ENCODE peak calls at places on chromosomes 13 and 19, in seven cellular contexts. P is heart right ventricle, W is breast epithelium, S is neural progenitor cell, U is ovary, Z is pancreas, N is IMR-90. A is an unnamed sample.

GRCh38 chr13:111325941-111326620 is 5.6 kb downstream of the TEX29 start:
- DNase-seq in P (no peak), W (no peak), S (no peak), U (no peak), Z (no peak), N (no peak), A (no peak)

GRCh38 chr19:6616011-6616410 is 25.1 kb upstream of the CD70 start:
- DNase-seq in P (no peak), W (no peak), S (no peak), U (no peak), Z (no peak), N (no peak), A (no peak)

GRCh38 chr19:50465000-50465399 is 11.3 kb upstream of the EMC10 start:
- DNase-seq in P (no peak), W (no peak), S (no peak), U (no peak), Z (no peak), N (no peak), A (no peak)

GRCh38 chr19:40775632-40776022 is 306 bp downstream of the MIA start:
- DNase-seq in P (no peak), W (no peak), S (no peak), U (no peak), Z (no peak), N (no peak), A (no peak)

GRCh38 chr13:114140909-114141255 is 8.5 kb upstream of the RASA3 start:
- DNase-seq in P (no peak), W (no peak), S (no peak), U (no peak), Z (no peak), N (no peak), A (no peak)

GRCh38 chr19:11137542-11138384 is 17.8 kb downstream of the SPC24 start:
- DNase-seq in P (peak; percentile 79), W (peak; percentile 74), S (peak; percentile 97), U (peak; percentile 91), Z (peak; percentile 70), N (peak; percentile 84), A (peak; percentile 89)

GRCh38 chr19:35347171-35347929 is at the start of gene FFAR1:
- DNase-seq in P (no peak), W (no peak), S (no peak), U (peak; percentile 12), Z (no peak), N (no peak), A (no peak)

GRCh38 chr13:112252744-112253590 is 123.2 kb upstream of the SPACA7 start:
- DNase-seq in P (no peak), W (no peak), S (no peak), U (no peak), Z (no peak), N (no peak), A (no peak)

GRCh38 chr13:59774511-59774911 is 389.2 kb downstream of the DIAPH3 start:
- DNase-seq in P (no peak), W (peak; percentile 18), S (peak; percentile 14), U (no peak), Z (no peak), N (peak; percentile 77), A (no peak)

DNA sequence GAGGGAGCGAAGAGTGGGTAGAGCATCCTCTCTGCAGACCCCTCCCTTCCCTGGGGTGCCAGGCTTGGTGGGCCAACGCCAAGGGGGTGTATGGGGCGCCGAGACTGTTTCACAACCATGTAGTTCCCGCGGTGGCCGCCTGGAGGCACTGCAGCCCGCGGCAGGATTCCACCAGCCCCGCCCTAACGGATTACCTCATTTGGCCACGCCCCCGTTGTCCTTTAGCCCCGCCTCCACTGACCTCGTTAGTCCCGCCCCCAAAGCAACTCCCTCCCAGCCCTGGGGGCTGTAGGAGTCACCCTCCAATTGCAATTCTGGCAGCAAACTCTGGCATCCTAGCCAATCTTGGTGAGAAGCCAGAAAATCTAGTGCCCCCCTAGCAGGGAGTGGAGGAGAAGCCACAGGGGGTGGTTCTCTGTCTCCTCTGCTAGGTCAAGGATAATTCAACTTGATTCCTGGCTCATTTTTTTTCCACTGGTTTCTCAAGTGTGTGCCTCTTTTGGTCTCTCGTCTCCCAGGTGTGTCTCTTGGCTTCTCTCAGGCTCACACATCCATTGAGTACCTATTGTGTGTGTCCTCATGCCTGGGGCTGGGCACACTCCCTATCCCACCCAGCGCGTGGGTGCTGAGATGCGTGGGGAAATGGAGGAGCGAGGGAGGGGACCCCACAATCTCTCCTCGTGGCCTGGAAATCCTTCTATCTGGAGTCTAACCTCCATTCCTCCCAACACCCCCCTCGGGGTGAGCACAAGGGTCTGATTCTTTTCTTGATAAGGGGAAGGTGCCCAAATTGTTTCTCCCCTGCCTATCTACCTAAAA is 2.0 kb downstream of the OLFM2 start:
- DNase-seq in P (peak; percentile 80), W (no peak), S (peak; percentile 91), U (peak; percentile 90), Z (peak; percentile 52), N (peak; percentile 69), A (peak; percentile 82)
- TF ChIP-seq CTCF in P (peak; percentile 83), W (peak; percentile 74), S (peak; percentile 97), U (peak; percentile 81), Z (peak; percentile 64), N (peak; percentile 94), A (peak; percentile 60)

DNA sequence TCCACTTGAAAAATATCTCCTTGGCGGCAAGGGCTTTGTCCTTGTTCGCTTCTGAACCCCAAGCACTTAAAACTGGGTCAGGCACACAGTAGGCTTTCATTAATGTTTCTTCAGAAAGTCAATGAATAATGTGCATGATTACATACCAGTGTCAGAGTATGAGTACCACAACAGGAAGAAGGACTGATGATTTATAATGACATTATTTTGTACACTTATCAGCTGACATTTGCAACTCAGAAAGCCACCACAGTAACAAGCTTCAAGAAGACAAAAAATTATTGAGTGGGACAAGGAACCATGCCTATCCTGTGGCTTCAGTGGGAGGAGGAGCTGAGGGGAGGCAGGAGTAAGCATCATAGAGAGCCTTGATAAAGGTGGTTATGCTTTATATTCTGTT is 10.0 kb downstream of the POLR1D start:
- DNase-seq in P (no peak), W (no peak), S (no peak), U (no peak), Z (no peak), N (no peak), A (no peak)
- H3K36me3 ChIP-seq in P (no peaks in the 10 kb centered on the region), W (no peaks in the 10 kb centered on the region), S (no peaks in the 10 kb centered on the region), U (no peaks in the 10 kb centered on the region), Z (no peaks in the 10 kb centered on the region), N (peaks cover 2% of the 10 kb centered on the region), A (no peaks in the 10 kb centered on the region)

GRCh38 chr19:13025819-13026477 is 30.7 kb downstream of the NFIX start:
- DNase-seq in P (no peak), W (no peak), S (no peak), U (no peak), Z (no peak), N (no peak), A (no peak)

GRCh38 chr19:13026478-13026999 is 31.3 kb downstream of the NFIX start:
- DNase-seq in P (no peak), W (no peak), S (no peak), U (no peak), Z (peak; percentile 73), N (peak; percentile 57), A (no peak)

GRCh38 chr19:13024126-13024957 is 29.1 kb downstream of the NFIX start:
- DNase-seq in P (no peak), W (no peak), S (peak; percentile 50), U (no peak), Z (no peak), N (peak; percentile 45), A (peak; percentile 72)

GRCh38 chr19:13023666-13024065 is 28.4 kb downstream of the NFIX start:
- DNase-seq in P (no peak), W (no peak), S (no peak), U (no peak), Z (no peak), N (no peak), A (no peak)

GRCh38 chr19:13024958-13025653 is 29.8 kb downstream of the NFIX start:
- DNase-seq in P (no peak), W (no peak), S (peak; percentile 51), U (peak; percentile 58), Z (no peak), N (no peak), A (peak; percentile 70)
- H3K27ac ChIP-seq in P (peak overlapping the region; percentile 89), W (peak overlapping the region; percentile 95), S (no peak overlapping the region), U (peak overlapping the region; percentile 89), Z (peak overlapping the region; percentile 68), N (peak overlapping the region; percentile 88), A (peak overlapping the region; percentile 99)

GRCh38 chr19:43609872-43610271 is 2.0 kb upstream of the SRRM5 start:
- DNase-seq in P (no peak), W (no peak), S (no peak), U (no peak), Z (no peak), N (no peak), A (no peak)
- TF ChIP-seq CTCF in P (no peak), W (no peak), S (no peak), U (no peak), Z (no peak), N (no peak), A (no peak)

GRCh38 chr19:47490847-47491246 is 6.8 kb upstream of the KPTN start:
- DNase-seq in P (no peak), W (no peak), S (no peak), U (no peak), Z (no peak), N (no peak), A (no peak)

GRCh38 chr19:47490031-47490430 is 6.0 kb upstream of the KPTN start:
- DNase-seq in P (no peak), W (no peak), S (no peak), U (no peak), Z (no peak), N (no peak), A (no peak)

GRCh38 chr19:47491358-47492136 is 7.5 kb upstream of the KPTN start:
- DNase-seq in P (no peak), W (no peak), S (no peak), U (no peak), Z (no peak), N (no peak), A (no peak)

GRCh38 chr19:47487551-47488515 is 3.8 kb upstream of the KPTN start:
- DNase-seq in P (no peak), W (no peak), S (no peak), U (no peak), Z (no peak), N (no peak), A (no peak)

DNA sequence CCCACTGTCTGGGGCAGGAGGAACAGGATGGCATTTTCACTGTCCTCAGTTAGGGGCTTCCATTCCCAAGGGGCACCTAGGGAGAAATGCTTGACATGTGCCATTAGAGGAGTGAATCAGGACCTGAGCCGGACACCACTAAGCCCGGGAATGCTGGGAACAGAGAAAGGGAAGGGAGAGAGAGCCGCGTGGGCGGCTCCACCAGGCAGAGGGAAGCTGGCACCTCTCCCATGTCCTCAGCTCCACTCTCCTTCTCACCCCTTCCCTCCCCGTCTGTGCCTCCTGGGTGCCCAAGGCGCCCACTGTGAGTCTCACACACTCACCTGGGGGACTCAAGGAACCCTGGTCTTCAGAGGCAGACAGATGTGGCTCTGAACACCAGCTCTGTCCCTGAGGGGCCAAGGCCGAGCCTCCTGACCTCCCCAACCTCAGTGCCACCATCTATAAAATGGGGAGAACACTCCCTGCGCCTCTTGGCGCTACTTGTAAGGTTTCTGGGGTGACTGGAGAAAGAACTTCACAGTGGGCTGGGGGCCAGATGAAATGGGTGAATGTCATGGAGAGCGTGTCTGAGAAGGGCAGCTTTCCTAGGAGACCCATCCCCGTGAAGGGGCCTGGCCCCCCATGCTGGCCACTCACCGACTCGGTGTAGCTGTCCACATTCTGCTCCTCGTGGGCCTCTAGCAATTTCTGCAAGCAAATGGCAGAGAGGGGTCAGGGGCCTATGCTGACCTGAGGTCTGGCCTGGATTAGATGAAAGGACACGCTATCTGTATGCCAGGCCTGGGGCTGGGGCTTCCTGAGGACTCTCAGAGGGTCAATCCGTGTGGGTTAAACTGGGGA is 5.3 kb upstream of the KPTN start:
- DNase-seq in P (no peak), W (no peak), S (no peak), U (no peak), Z (no peak), N (no peak), A (no peak)
- H3K36me3 ChIP-seq in P (peaks cover 10% of the 10 kb centered on the region), W (no peaks in the 10 kb centered on the region), S (no peaks in the 10 kb centered on the region), U (no peaks in the 10 kb centered on the region), Z (peaks cover 9% of the 10 kb centered on the region), N (peaks cover 44% of the 10 kb centered on the region), A (peaks cover 71% of the 10 kb centered on the region)

GRCh38 chr13:21683034-21683733 is 12.3 kb downstream of the FGF9 start:
- DNase-seq in P (no peak), W (no peak), S (no peak), U (no peak), Z (no peak), N (peak; percentile 88), A (peak; percentile 26)
- H3K27ac ChIP-seq in P (peak overlapping the region; percentile 62), W (no peak overlapping the region), S (no peak overlapping the region), U (no peak overlapping the region), Z (no peak overlapping the region), N (no peak overlapping the region), A (peak overlapping the region; percentile 76)